ENCODE peak calls at places on chromosomes 4 and X, in ten cellular contexts. V is stomach, A is transverse colon, K is tibial nerve, C is sigmoid colon, Z is SK-N-SH, S is esophagus muscularis mucosa, T is K562, P is A549, N is ovary. W is an unnamed sample. For H3K9me3, the result is how much of the 10 kb centered on the place peaks cover.

GRCh38 chrX:115952417-115953092 is 218.0 kb upstream of the AGTR2 start:
- DNase-seq in V (no peak), A (no peak), K (no peak), C (no peak), Z (peak), S (no peak), T (no peak), P (no peak), N (no peak), W (peak)

GRCh38 chr4:76752911-76753494 is 144.9 kb downstream of the SOWAHB start:
- DNase-seq in V (no peak), A (no peak), K (no peak), C (no peak), Z (peak), S (peak), T (no peak), P (peak), N (no peak), W (no peak)

GRCh38 chrX:69503835-69504625 is at the start of gene NALF2:
- DNase-seq in V (peak), A (peak), K (peak), C (peak), Z (peak), S (no peak), T (no peak), P (peak), N (peak), W (peak)

GRCh38 chrX:153673398-153674218 is at the start of gene PNCK:
- DNase-seq in V (no peak), A (no peak), K (no peak), C (peak), Z (peak), S (no peak), T (no peak), P (no peak), N (no peak), W (no peak)

GRCh38 chr4:84451546-84451945 is 47.5 kb downstream of the NKX6-1 start:
- DNase-seq in V (no peak), A (no peak), K (no peak), C (no peak), Z (no peak), S (no peak), T (no peak), P (peak), N (no peak), W (no peak)

GRCh38 chrX:34521563-34521962 is 135.5 kb downstream of the TMEM47 start:
- DNase-seq in V (no peak), A (no peak), K (no peak), C (no peak), Z (no peak), S (no peak), T (no peak), P (peak), N (no peak), W (no peak)

GRCh38 chrX:133258481-133258880 is 40.3 kb upstream of the TFDP3 start:
- DNase-seq in V (no peak), A (no peak), K (no peak), C (no peak), Z (no peak), S (no peak), T (no peak), P (no peak), N (no peak), W (no peak)

GRCh38 chr4:170109586-170110289 is 20.0 kb upstream of the AADAT start:
- DNase-seq in V (no peak), A (no peak), K (no peak), C (no peak), Z (no peak), S (no peak), T (no peak), P (no peak), N (no peak), W (no peak)

GRCh38 chr4:89283226-89283974 is 24.2 kb downstream of the GPRIN3 start:
- DNase-seq in V (no peak), A (peak), K (no peak), C (no peak), Z (no peak), S (no peak), T (no peak), P (peak), N (no peak), W (no peak)

GRCh38 chr4:120869511-120870278 is 52.8 kb downstream of the PRDM5 start:
- DNase-seq in V (no peak), A (no peak), K (no peak), C (no peak), Z (no peak), S (no peak), T (no peak), P (no peak), N (no peak), W (no peak)

GRCh38 chrX:126551725-126552312 is 795 bp downstream of the DCAF12L1 start:
- DNase-seq in V (no peak), A (no peak), K (no peak), C (no peak), Z (no peak), S (no peak), T (no peak), P (no peak), N (peak), W (no peak)

GRCh38 chr4:186570193-186570996 is 15.0 kb upstream of the MTNR1A start:
- DNase-seq in V (peak), A (peak), K (no peak), C (no peak), Z (no peak), S (no peak), T (no peak), P (peak), N (no peak), W (no peak)

GRCh38 chr4:144754562-144755410 is 108.8 kb downstream of the HHIP start:
- DNase-seq in V (no peak), A (no peak), K (no peak), C (no peak), Z (no peak), S (no peak), T (no peak), P (peak), N (no peak), W (no peak)

GRCh38 chr4:83054928-83055327 is 19.9 kb downstream of the COPS4 start:
- DNase-seq in V (no peak), A (no peak), K (no peak), C (no peak), Z (peak), S (no peak), T (no peak), P (peak), N (no peak), W (no peak)

GRCh38 chr4:39305902-39306677 is 60.1 kb downstream of the RFC1 start:
- DNase-seq in V (no peak), A (no peak), K (no peak), C (no peak), Z (no peak), S (no peak), T (peak), P (no peak), N (no peak), W (no peak)

GRCh38 chr4:8439914-8440490 is 521 bp downstream of the ACOX3 start:
- DNase-seq in V (no peak), A (peak), K (peak), C (no peak), Z (no peak), S (no peak), T (peak), P (peak), N (no peak), W (peak)

GRCh38 chr4:673349-674091 is 556 bp downstream of the ATP5ME start:
- DNase-seq in V (peak), A (peak), K (peak), C (no peak), Z (no peak), S (no peak), T (peak), P (no peak), N (no peak), W (no peak)

GRCh38 chrX:5730561-5730960 is 498.1 kb downstream of the NLGN4X start:
- DNase-seq in V (no peak), A (no peak), K (no peak), C (no peak), Z (no peak), S (no peak), T (no peak), P (no peak), N (no peak), W (no peak)

GRCh38 chr4:75922588-75922987 is 18.2 kb downstream of the NAAA start:
- DNase-seq in V (no peak), A (no peak), K (no peak), C (no peak), Z (no peak), S (no peak), T (no peak), P (no peak), N (no peak), W (no peak)

GRCh38 chr4:54493862-54494261 is 163.9 kb upstream of the KIT start:
- DNase-seq in V (no peak), A (no peak), K (no peak), C (no peak), Z (no peak), S (peak), T (peak), P (no peak), N (no peak), W (no peak)
- TF ChIP-seq EP300 in V (no peak), A (no peak), K (no peak), C (no peak), Z (no peak), S (no peak), T (no peak), P (no peak), N (no peak), W (no peak)

GRCh38 chr4:18935956-18936355 is 914.4 kb upstream of the LCORL start:
- DNase-seq in V (no peak), A (no peak), K (no peak), C (no peak), Z (no peak), S (no peak), T (no peak), P (no peak), N (no peak), W (no peak)
- H3K9me3 ChIP-seq in V (under half), A (under half), K (under half), C (under half), Z (under half), S (under half), T (under half), P (under half), N (under half), W (under half)

DNA sequence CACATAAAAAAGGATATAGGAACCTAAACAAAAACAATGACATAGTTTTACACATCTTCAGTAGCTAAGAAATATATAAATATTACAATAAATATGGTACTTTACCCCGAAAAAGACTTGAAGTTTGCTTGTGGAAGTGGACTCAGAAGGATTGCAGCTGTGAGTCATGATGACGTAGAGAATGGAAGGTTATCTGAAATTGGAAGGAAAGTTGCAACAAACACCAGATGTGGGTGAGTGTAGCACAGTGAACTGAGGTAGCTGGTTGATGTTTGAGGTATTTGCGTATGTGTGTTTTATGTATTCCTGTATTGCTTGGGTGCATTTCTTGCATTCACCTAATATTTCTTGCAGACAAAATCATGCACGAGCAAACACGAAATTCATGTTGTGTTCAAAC is 113.0 kb downstream of the ARX start:
- DNase-seq in V (no peak), A (no peak), K (no peak), C (no peak), Z (no peak), S (no peak), T (no peak), P (no peak), N (no peak), W (no peak)
- TF ChIP-seq EP300 in V (no peak), A (no peak), K (no peak), C (no peak), Z (no peak), S (no peak), T (no peak), P (no peak), N (no peak), W (no peak)

GRCh38 chrX:40373641-40374040 is 207.1 kb upstream of the ATP6AP2 start:
- DNase-seq in V (no peak), A (no peak), K (no peak), C (no peak), Z (no peak), S (no peak), T (no peak), P (no peak), N (no peak), W (no peak)
- H3K9me3 ChIP-seq in V (under half), A (under half), K (under half), C (under half), Z (under half), S (under half), T (under half), P (under half), N (under half), W (under half)

GRCh38 chr4:81627617-81628016 is 155.9 kb upstream of the RASGEF1B start:
- DNase-seq in V (no peak), A (no peak), K (no peak), C (no peak), Z (no peak), S (no peak), T (no peak), P (no peak), N (no peak), W (no peak)
- TF ChIP-seq EP300 in V (no peak), A (no peak), K (no peak), C (no peak), Z (no peak), S (no peak), T (no peak), P (no peak), N (no peak), W (no peak)

GRCh38 chr4:19329631-19330030 is 922.1 kb upstream of the SLIT2 start:
- DNase-seq in V (no peak), A (no peak), K (no peak), C (no peak), Z (no peak), S (no peak), T (no peak), P (no peak), N (no peak), W (no peak)

GRCh38 chr4:19324175-19324574 is 927.5 kb upstream of the SLIT2 start:
- DNase-seq in V (no peak), A (no peak), K (no peak), C (no peak), Z (no peak), S (no peak), T (no peak), P (no peak), N (no peak), W (no peak)

GRCh38 chr4:19327364-19327763 is 924.3 kb upstream of the SLIT2 start:
- DNase-seq in V (no peak), A (no peak), K (no peak), C (no peak), Z (no peak), S (no peak), T (no peak), P (no peak), N (no peak), W (no peak)

GRCh38 chr4:19329077-19329476 is 922.6 kb upstream of the SLIT2 start:
- DNase-seq in V (no peak), A (no peak), K (no peak), C (no peak), Z (no peak), S (no peak), T (no peak), P (no peak), N (no peak), W (no peak)
- H3K9me3 ChIP-seq in V (under half), A (under half), K (under half), C (under half), Z (under half), S (under half), T (under half), P (under half), N (under half), W (under half)

W was measured in upper lobe of left lung.